ENCODE peak calls at places on chromosomes 13 and 19, in five cellular contexts. O, K, L, P and H are unnamed samples.

GRCh38 chr13:113209336-113209879 is at the start of gene CUL4A:
- DNase-seq in O (peak), K (peak), L (peak), P (peak), H (no peak)

GRCh38 chr13:21106089-21106488 is 44.7 kb upstream of the LATS2 start:
- DNase-seq in O (no peak), K (no peak), L (no peak), P (peak), H (no peak)

GRCh38 chr13:32917504-32917903 is 98.7 kb upstream of the KL start:
- DNase-seq in O (no peak), K (no peak), L (no peak), P (no peak), H (no peak)

GRCh38 chr13:102584423-102584822 is 12.4 kb upstream of the TPP2 start:
- DNase-seq in O (no peak), K (no peak), L (no peak), P (no peak), H (peak)

GRCh38 chr19:39407644-39408391 is 1.2 kb downstream of the ZFP36 start:
- DNase-seq in O (peak), K (no peak), L (peak), P (no peak), H (no peak)

GRCh38 chr19:3471954-3472655 is 8.2 kb downstream of the SMIM24 start:
- DNase-seq in O (no peak), K (no peak), L (peak), P (no peak), H (no peak)

GRCh38 chr13:68736961-68737360 is 1370.7 kb upstream of the ATXN8OS start:
- DNase-seq in O (no peak), K (no peak), L (no peak), P (peak), H (no peak)

GRCh38 chr19:35265126-35265995 is 3.4 kb upstream of the USF2 start:
- DNase-seq in O (no peak), K (no peak), L (no peak), P (no peak), H (no peak)

GRCh38 chr13:23715762-23716235 is 145.6 kb downstream of the TNFRSF19 start:
- DNase-seq in O (peak), K (peak), L (peak), P (no peak), H (no peak)

GRCh38 chr19:6773323-6773931 is 919 bp downstream of the VAV1 start:
- DNase-seq in O (peak), K (peak), L (no peak), P (no peak), H (peak)

GRCh38 chr19:18856385-18857126 is 24.8 kb downstream of the UPF1 start:
- DNase-seq in O (peak), K (no peak), L (peak), P (no peak), H (no peak)

GRCh38 chr19:44530777-44531176 is 1.3 kb upstream of the CEACAM20 start:
- DNase-seq in O (no peak), K (no peak), L (no peak), P (no peak), H (peak)

GRCh38 chr13:52949744-52950143 is 78.9 kb upstream of the OLFM4 start:
- DNase-seq in O (no peak), K (no peak), L (no peak), P (no peak), H (no peak)

GRCh38 chr13:75635621-75636338 is at the start of gene LMO7:
- DNase-seq in O (peak), K (peak), L (peak), P (peak), H (peak)

GRCh38 chr19:51294977-51295375 is 16.5 kb upstream of the IGLON5 start:
- DNase-seq in O (no peak), K (no peak), L (no peak), P (no peak), H (no peak)

GRCh38 chr19:51295382-51296126 is 15.9 kb upstream of the IGLON5 start:
- DNase-seq in O (peak), K (no peak), L (peak), P (no peak), H (no peak)

GRCh38 chr19:51297406-51297805 is 14.0 kb upstream of the IGLON5 start:
- DNase-seq in O (no peak), K (no peak), L (no peak), P (no peak), H (no peak)

GRCh38 chr19:51294211-51294976 is 17.1 kb upstream of the IGLON5 start:
- DNase-seq in O (peak), K (no peak), L (no peak), P (no peak), H (no peak)

GRCh38 chr19:51296331-51297093 is 14.9 kb upstream of the IGLON5 start:
- DNase-seq in O (peak), K (no peak), L (peak), P (no peak), H (no peak)
- TF ChIP-seq CTCF in O (peak), K (no peak), L (no peak), P (no peak), H (no peak)

GRCh38 chr13:77386046-77386445 is 59.2 kb upstream of the MYCBP2 start:
- DNase-seq in O (no peak), K (no peak), L (no peak), P (no peak), H (no peak)

GRCh38 chr13:77388944-77389616 is 62.2 kb upstream of the MYCBP2 start:
- DNase-seq in O (no peak), K (no peak), L (no peak), P (no peak), H (no peak)

GRCh38 chr13:77386880-77387606 is 60.1 kb upstream of the MYCBP2 start:
- DNase-seq in O (no peak), K (peak), L (no peak), P (peak), H (peak)

GRCh38 chr13:77389617-77389984 is 62.7 kb upstream of the MYCBP2 start:
- DNase-seq in O (no peak), K (peak), L (no peak), P (no peak), H (no peak)

GRCh38 chr13:77387607-77388200 is 60.8 kb upstream of the MYCBP2 start:
- DNase-seq in O (no peak), K (no peak), L (no peak), P (no peak), H (no peak)
- TF ChIP-seq CTCF in O (no peak), K (no peak), L (no peak), P (no peak), H (no peak)

DNA sequence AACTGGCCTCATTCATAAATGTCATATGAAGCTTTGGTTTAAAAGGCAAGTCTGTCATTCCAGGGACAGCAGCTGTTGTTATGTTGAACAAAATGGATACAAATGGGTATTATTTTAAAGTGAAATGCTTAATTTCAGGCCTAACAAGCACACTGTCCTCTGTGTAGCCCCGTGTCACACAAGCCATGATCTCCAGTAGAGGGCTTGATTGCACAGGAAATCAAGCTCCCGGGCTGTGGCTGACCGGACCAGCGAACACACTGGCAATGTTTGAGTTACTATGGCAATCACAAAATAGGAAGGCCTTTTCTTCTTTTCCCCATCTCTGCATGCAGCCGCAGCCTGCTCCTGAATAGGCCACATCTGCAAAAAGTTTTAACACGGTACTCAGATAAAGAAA is 64.0 kb upstream of the GSX1 start:
- DNase-seq in O (peak), K (no peak), L (no peak), P (no peak), H (no peak)
- TF ChIP-seq CTCF in O (peak), K (no peak), L (no peak), P (no peak), H (no peak)

GRCh38 chr19:23437901-23438300 is 42.6 kb upstream of the ZNF91 start:
- DNase-seq in O (peak), K (no peak), L (no peak), P (no peak), H (no peak)

GRCh38 chr19:23439623-23440022 is 44.4 kb upstream of the ZNF91 start:
- DNase-seq in O (peak), K (no peak), L (no peak), P (no peak), H (no peak)

GRCh38 chr19:23436944-23437343 is 41.7 kb upstream of the ZNF91 start:
- DNase-seq in O (peak), K (no peak), L (no peak), P (no peak), H (no peak)

GRCh38 chr19:23440791-23441190 is 45.5 kb upstream of the ZNF91 start:
- DNase-seq in O (peak), K (no peak), L (peak), P (no peak), H (no peak)

GRCh38 chr19:23440207-23440606 is 44.9 kb upstream of the ZNF91 start:
- DNase-seq in O (peak), K (no peak), L (no peak), P (no peak), H (no peak)
- TF ChIP-seq CTCF in O (peak), K (no peak), L (no peak), P (peak), H (no peak)

GRCh38 chr19:48813123-48813911 is 2.5 kb upstream of the BCAT2 start:
- DNase-seq in O (peak), K (peak), L (peak), P (no peak), H (no peak)
- TF ChIP-seq CTCF in O (peak), K (no peak), L (peak), P (no peak), H (no peak)